ENCODE peak calls at places on chromosomes 2 and 18, in ten cellular contexts. E is WTC11; Q is prostate gland; K is memory B cell; W is activated CD4-positive, alpha-beta T cell treated with anti-CD3 and anti-CD28 coated beads, Interleukin-2, amount 10 ng/mL, durations not matched to agents 7 days and 5 days; T is AG09309; V is stimulated activated CD4-positive, alpha-beta T cell treated with anti-CD3 and anti-CD28 coated beads, Interleukin-15, amount 100 ng/mL, for 1 hour; R is HT1080; Z is NCI-H345; Y is activated CD4-positive, CD25-positive, alpha-beta regulatory T cell. U is an unnamed sample.

GRCh38 chr2:64749446-64749845 is 95.7 kb upstream of the SERTAD2 start:
- DNase-seq in E (no peak), Q (no peak), K (no peak), W (no peak), T (no peak), V (no peak), R (no peak), Z (no peak), Y (no peak), U (no peak)

GRCh38 chr2:11370377-11371098 is 26.1 kb upstream of the ROCK2 start:
- DNase-seq in E (no peak), Q (no peak), K (no peak), W (no peak), T (no peak), V (no peak), R (no peak), Z (peak), Y (no peak), U (no peak)

GRCh38 chr2:36366491-36367120 is 11.0 kb downstream of the CRIM1 start:
- DNase-seq in E (no peak), Q (no peak), K (no peak), W (no peak), T (no peak), V (no peak), R (no peak), Z (no peak), Y (no peak), U (no peak)

GRCh38 chr2:98800330-98801064 is 69.6 kb upstream of the MGAT4A start:
- DNase-seq in E (no peak), Q (no peak), K (no peak), W (no peak), T (no peak), V (no peak), R (no peak), Z (no peak), Y (no peak), U (no peak)

GRCh38 chr2:168064011-168064998 is 183.1 kb downstream of the STK39 start:
- DNase-seq in E (no peak), Q (no peak), K (no peak), W (no peak), T (no peak), V (no peak), R (no peak), Z (no peak), Y (no peak), U (no peak)

GRCh38 chr2:100292022-100292580 is 30.2 kb downstream of the LONRF2 start:
- DNase-seq in E (no peak), Q (no peak), K (no peak), W (peak), T (peak), V (no peak), R (peak), Z (no peak), Y (no peak), U (no peak)

GRCh38 chr2:161165266-161165665 is 5.0 kb downstream of the TANK start:
- DNase-seq in E (no peak), Q (no peak), K (no peak), W (no peak), T (peak), V (no peak), R (no peak), Z (no peak), Y (no peak), U (no peak)

GRCh38 chr18:14949800-14950415 is 201.9 kb downstream of the ANKRD30B start:
- DNase-seq in E (no peak), Q (no peak), K (no peak), W (no peak), T (no peak), V (no peak), R (no peak), Z (no peak), Y (no peak), U (no peak)

GRCh38 chr2:182415771-182416170 is 11.1 kb downstream of the PDE1A start:
- DNase-seq in E (no peak), Q (no peak), K (no peak), W (no peak), T (no peak), V (no peak), R (no peak), Z (no peak), Y (no peak), U (no peak)

GRCh38 chr18:46950064-46950656 is 32.8 kb downstream of the KATNAL2 start:
- DNase-seq in E (no peak), Q (no peak), K (no peak), W (no peak), T (no peak), V (no peak), R (no peak), Z (peak), Y (no peak), U (no peak)

GRCh38 chr18:62744076-62744705 is 28.9 kb downstream of the PHLPP1 start:
- DNase-seq in E (no peak), Q (peak), K (peak), W (no peak), T (no peak), V (no peak), R (no peak), Z (no peak), Y (no peak), U (no peak)

GRCh38 chr2:221422516-221423211 is 149.4 kb downstream of the EPHA4 start:
- DNase-seq in E (no peak), Q (no peak), K (no peak), W (no peak), T (no peak), V (no peak), R (peak), Z (no peak), Y (no peak), U (no peak)

GRCh38 chr2:151632993-151633592 is 101.2 kb downstream of the NEB start:
- DNase-seq in E (no peak), Q (no peak), K (no peak), W (no peak), T (peak), V (no peak), R (no peak), Z (no peak), Y (no peak), U (no peak)

GRCh38 chr2:120747281-120747680 is 11.6 kb downstream of the GLI2 start:
- DNase-seq in E (no peak), Q (no peak), K (no peak), W (no peak), T (no peak), V (no peak), R (no peak), Z (no peak), Y (no peak), U (no peak)

GRCh38 chr2:227413371-227413770 is 25.6 kb upstream of the SCYGR1 start:
- DNase-seq in E (no peak), Q (no peak), K (no peak), W (no peak), T (no peak), V (no peak), R (no peak), Z (no peak), Y (no peak), U (no peak)